ENCODE peak calls at places on chromosomes 2 and 18, in seven cellular contexts. D is 8988T; L is adrenal gland; B is GM04504; G is stimulated activated CD8-positive, alpha-beta memory T cell treated with anti-CD3 and anti-CD28 coated beads, Interleukin-12 subunit alpha, Interleukin-12 subunit beta, amount 100 ng/mL, for 1 hour; E is SW480; Y is left ventricle myocardium superior. U is an unnamed sample.

GRCh38 chr18:61597321-61597720 is 264.1 kb downstream of the CDH20 start:
- DNase-seq in D (no peak), L (no peak), B (no peak), G (no peak), E (no peak), Y (no peak), U (no peak)

GRCh38 chr2:127086800-127087737 is 19.9 kb downstream of the BIN1 start:
- DNase-seq in D (no peak), L (peak), B (no peak), G (no peak), E (no peak), Y (peak), U (peak)

GRCh38 chr18:25169701-25170100 is 182.3 kb downstream of the ZNF521 start:
- DNase-seq in D (no peak), L (no peak), B (no peak), G (no peak), E (no peak), Y (no peak), U (no peak)

GRCh38 chr18:35267161-35267651 is 22.8 kb downstream of the ZSCAN30 start:
- DNase-seq in D (no peak), L (peak), B (no peak), G (peak), E (no peak), Y (peak), U (no peak)

GRCh38 chr2:235599596-235600338 is 105.9 kb downstream of the AGAP1 start:
- DNase-seq in D (no peak), L (no peak), B (no peak), G (no peak), E (no peak), Y (no peak), U (no peak)

GRCh38 chr2:10913501-10914271 is 2.0 kb downstream of the KCNF1 start:
- DNase-seq in D (no peak), L (no peak), B (no peak), G (no peak), E (no peak), Y (peak), U (no peak)

GRCh38 chr2:60553992-60554648 is 666 bp upstream of the BCL11A start:
- DNase-seq in D (no peak), L (peak), B (no peak), G (no peak), E (peak), Y (peak), U (peak)

GRCh38 chr2:187364696-187365095 is 83.4 kb downstream of the CALCRL start:
- DNase-seq in D (no peak), L (no peak), B (no peak), G (no peak), E (no peak), Y (no peak), U (no peak)

GRCh38 chr18:62759704-62760402 is 44.5 kb downstream of the PHLPP1 start:
- DNase-seq in D (no peak), L (no peak), B (no peak), G (no peak), E (no peak), Y (no peak), U (no peak)

GRCh38 chr2:167132906-167133555 is 244.8 kb downstream of the XIRP2 start:
- DNase-seq in D (no peak), L (no peak), B (no peak), G (no peak), E (no peak), Y (no peak), U (no peak)

GRCh38 chr2:37456479-37456878 is 112.0 kb downstream of the QPCT start:
- DNase-seq in D (no peak), L (no peak), B (no peak), G (peak), E (no peak), Y (no peak), U (peak)

GRCh38 chr2:119352357-119352756 is 14.3 kb downstream of the C2orf76 start:
- DNase-seq in D (no peak), L (no peak), B (no peak), G (no peak), E (peak), Y (no peak), U (no peak)

GRCh38 chr18:27363918-27364317 is 178.8 kb upstream of the CHST9 start:
- DNase-seq in D (no peak), L (no peak), B (no peak), G (no peak), E (peak), Y (no peak), U (peak)

GRCh38 chr2:28958689-28959088 is 22.4 kb upstream of the TOGARAM2 start:
- DNase-seq in D (peak), L (peak), B (peak), G (peak), E (peak), Y (peak), U (peak)

GRCh38 chr2:186209532-186209931 is 276.5 kb upstream of the ZC3H15 start:
- DNase-seq in D (no peak), L (no peak), B (no peak), G (no peak), E (no peak), Y (no peak), U (no peak)

GRCh38 chr2:10864888-10865551 is 46.7 kb upstream of the KCNF1 start:
- DNase-seq in D (no peak), L (no peak), B (no peak), G (no peak), E (no peak), Y (no peak), U (no peak)

GRCh38 chr2:144414324-144414845 is 105.5 kb downstream of the ZEB2 start:
- DNase-seq in D (no peak), L (peak), B (peak), G (no peak), E (no peak), Y (no peak), U (no peak)

GRCh38 chr18:2846638-2847340 is at the start of gene EMILIN2:
- DNase-seq in D (peak), L (peak), B (no peak), G (peak), E (peak), Y (peak), U (peak)

GRCh38 chr2:180017764-180018163 is 10.7 kb upstream of the CWC22 start:
- DNase-seq in D (no peak), L (peak), B (peak), G (no peak), E (no peak), Y (peak), U (peak)

GRCh38 chr2:12797815-12798214 is 81.1 kb downstream of the TRIB2 start:
- DNase-seq in D (no peak), L (no peak), B (no peak), G (no peak), E (no peak), Y (no peak), U (no peak)

GRCh38 chr2:69381337-69381737 is 5.7 kb downstream of the GFPT1 start:
- DNase-seq in D (no peak), L (no peak), B (no peak), G (no peak), E (no peak), Y (no peak), U (peak)

GRCh38 chr2:167944825-167945659 is 302.4 kb downstream of the STK39 start:
- DNase-seq in D (no peak), L (no peak), B (no peak), G (no peak), E (no peak), Y (no peak), U (peak)

GRCh38 chr2:179911569-179911968 is 50.2 kb upstream of the ZNF385B start:
- DNase-seq in D (no peak), L (no peak), B (no peak), G (no peak), E (no peak), Y (no peak), U (no peak)

GRCh38 chr2:128320609-128321420 is 2.1 kb upstream of the HS6ST1 start:
- DNase-seq in D (no peak), L (no peak), B (no peak), G (no peak), E (no peak), Y (no peak), U (no peak)

GRCh38 chr2:109500910-109501309 is 112.9 kb downstream of the SEPTIN10 start:
- DNase-seq in D (no peak), L (no peak), B (no peak), G (no peak), E (no peak), Y (no peak), U (no peak)

GRCh38 chr18:58135806-58136331 is 91.8 kb downstream of the NEDD4L start:
- DNase-seq in D (no peak), L (peak), B (peak), G (no peak), E (peak), Y (peak), U (peak)

GRCh38 chr2:29314816-29315571 is 199.8 kb downstream of the CLIP4 start:
- DNase-seq in D (no peak), L (no peak), B (no peak), G (peak), E (peak), Y (peak), U (peak)

GRCh38 chr2:235366847-235367246 is 127.0 kb upstream of the AGAP1 start:
- DNase-seq in D (no peak), L (no peak), B (no peak), G (no peak), E (peak), Y (no peak), U (no peak)

GRCh38 chr18:2337552-2338141 is 233.7 kb downstream of the METTL4 start:
- DNase-seq in D (no peak), L (peak), B (peak), G (peak), E (no peak), Y (peak), U (no peak)

GRCh38 chr18:63284861-63285260 is 34.7 kb downstream of the BCL2 start:
- DNase-seq in D (no peak), L (no peak), B (no peak), G (no peak), E (no peak), Y (no peak), U (no peak)

GRCh38 chr2:219213486-219214071 is 5.2 kb downstream of the ABCB6 start:
- DNase-seq in D (no peak), L (no peak), B (no peak), G (no peak), E (no peak), Y (no peak), U (no peak)